ENCODE peak calls at places on chromosome 1, in nine cellular contexts. P is transverse colon, S is GM23338, B is prostate gland, Z is stomach, L is breast epithelium, U is SK-N-SH, K is sigmoid colon, W is K562. J is an unnamed sample.

GRCh38 chr1:159587461-159587951 is at the start of gene APCS:
- DNase-seq in B (no peak), K (no peak), Z (no peak), U (no peak), L (no peak), S (peak), W (no peak), P (no peak), J (no peak)

GRCh38 chr1:7658127-7658498 is 113.0 kb upstream of the VAMP3 start:
- DNase-seq in U (no peak), Z (no peak), L (no peak), K (no peak), S (no peak), P (no peak), W (no peak), B (no peak), J (no peak)

GRCh38 chr1:165688046-165688445 is 10.3 kb downstream of the ALDH9A1 start:
- DNase-seq in K (no peak), L (no peak), U (no peak), Z (no peak), B (no peak), W (no peak), P (no peak), S (no peak), J (no peak)

GRCh38 chr1:167800241-167800640 is 78.5 kb downstream of the MPZL1 start:
- DNase-seq in S (no peak), B (no peak), W (no peak), Z (no peak), L (no peak), K (no peak), P (no peak), U (peak), J (no peak)

GRCh38 chr1:203099760-203100159 is 13.9 kb upstream of the MYOG start:
- DNase-seq in S (no peak), L (no peak), W (no peak), B (no peak), U (no peak), Z (peak), P (no peak), K (no peak), J (no peak)

GRCh38 chr1:201354151-201354900 is 23.2 kb downstream of the TNNT2 start:
- DNase-seq in B (no peak), U (no peak), L (no peak), P (no peak), K (no peak), W (no peak), S (no peak), Z (no peak), J (no peak)

GRCh38 chr1:56438901-56439551 is 140.3 kb downstream of the PLPP3 start:
- DNase-seq in P (no peak), L (no peak), W (no peak), K (no peak), Z (no peak), S (no peak), B (no peak), U (no peak), J (no peak)

GRCh38 chr1:211332839-211333238 is 6.2 kb downstream of the TRAF5 start:
- DNase-seq in B (no peak), U (no peak), S (no peak), L (no peak), Z (no peak), P (no peak), W (no peak), K (no peak), J (no peak)

GRCh38 chr1:193406901-193407300 is 220.5 kb upstream of the B3GALT2 start:
- DNase-seq in P (no peak), K (no peak), L (no peak), U (peak), W (peak), Z (no peak), B (no peak), S (peak), J (no peak)

GRCh38 chr1:30188329-30188728 is 535.1 kb downstream of the MATN1 start:
- DNase-seq in S (no peak), W (no peak), B (no peak), Z (no peak), K (no peak), P (no peak), U (no peak), L (no peak), J (no peak)

GRCh38 chr1:117826551-117827078 is 102.8 kb downstream of the GDAP2 start:
- DNase-seq in K (peak), B (no peak), L (no peak), P (no peak), W (no peak), U (peak), Z (no peak), S (no peak), J (no peak)

GRCh38 chr1:207808322-207808705 is 56.5 kb downstream of the CD46 start:
- DNase-seq in U (no peak), S (no peak), K (no peak), B (peak), W (no peak), L (no peak), P (no peak), Z (no peak), J (no peak)
- TF ChIP-seq POLR2AphosphoS5 in U (no peak), S (no peak), K (peak), B (no peak), W (no peak), L (no peak), P (no peak), Z (no peak), J (no peak)

GRCh38 chr1:182041615-182042014 is 19.9 kb downstream of the ZNF648 start:
- DNase-seq in B (no peak), U (no peak), K (no peak), W (no peak), Z (no peak), P (no peak), L (no peak), S (no peak), J (no peak)
- TF ChIP-seq POLR2AphosphoS5 in B (no peak), U (no peak), K (no peak), W (no peak), Z (peak), P (no peak), L (no peak), S (no peak), J (no peak)

GRCh38 chr1:66705100-66705499 is 47.2 kb upstream of the DYNLT5 start:
- DNase-seq in Z (no peak), P (no peak), U (no peak), B (peak), L (no peak), K (no peak), S (no peak), W (no peak), J (no peak)
- TF ChIP-seq POLR2AphosphoS5 in Z (no peak), P (no peak), U (no peak), B (peak), L (no peak), K (no peak), S (no peak), W (no peak), J (no peak)

GRCh38 chr1:175597206-175597605 is 146.2 kb downstream of the TNR start:
- DNase-seq in P (no peak), L (no peak), Z (no peak), U (no peak), W (no peak), K (no peak), S (no peak), B (no peak), J (no peak)

GRCh38 chr1:175602186-175602585 is 141.2 kb downstream of the TNR start:
- DNase-seq in P (no peak), L (no peak), K (no peak), B (no peak), U (no peak), Z (no peak), S (no peak), W (no peak), J (no peak)

GRCh38 chr1:175599212-175599681 is 144.1 kb downstream of the TNR start:
- DNase-seq in W (no peak), Z (no peak), K (no peak), L (no peak), S (peak), B (no peak), U (no peak), P (peak), J (peak)

GRCh38 chr1:175600721-175601440 is 142.5 kb downstream of the TNR start:
- DNase-seq in S (no peak), W (no peak), B (no peak), P (no peak), K (no peak), L (no peak), U (no peak), Z (no peak), J (peak)

GRCh38 chr1:175597969-175598765 is 145.2 kb downstream of the TNR start:
- DNase-seq in Z (no peak), P (no peak), W (no peak), S (no peak), L (no peak), B (no peak), U (no peak), K (no peak), J (no peak)
- TF ChIP-seq POLR2AphosphoS5 in Z (no peak), P (no peak), W (no peak), S (no peak), L (no peak), B (no peak), U (no peak), K (no peak), J (no peak)

GRCh38 chr1:31580513-31580870 is 4.2 kb downstream of the TINAGL1 start:
- DNase-seq in U (no peak), S (no peak), B (peak), Z (no peak), P (no peak), K (peak), L (no peak), W (no peak), J (no peak)

GRCh38 chr1:31577515-31578191 is 1.3 kb downstream of the TINAGL1 start:
- DNase-seq in K (peak), B (no peak), L (no peak), W (peak), P (no peak), U (no peak), S (peak), Z (no peak), J (no peak)

GRCh38 chr1:31576743-31577455 is 584 bp downstream of the TINAGL1 start:
- DNase-seq in L (peak), W (peak), Z (peak), K (peak), B (no peak), P (no peak), S (no peak), U (no peak), J (no peak)

GRCh38 chr1:31580891-31581603 is 4.7 kb downstream of the TINAGL1 start:
- DNase-seq in P (no peak), W (peak), K (peak), Z (no peak), B (no peak), L (no peak), S (no peak), U (no peak), J (no peak)

GRCh38 chr1:31579374-31579773 is 3.1 kb downstream of the TINAGL1 start:
- DNase-seq in W (no peak), B (no peak), L (no peak), U (peak), P (no peak), S (no peak), K (peak), Z (no peak), J (no peak)
- TF ChIP-seq POLR2AphosphoS5 in W (no peak), B (no peak), L (no peak), U (no peak), P (no peak), S (no peak), K (no peak), Z (peak), J (no peak)

GRCh38 chr1:26387447-26387846 is 14.9 kb upstream of the ZNF683 start:
- DNase-seq in Z (no peak), L (no peak), P (peak), W (no peak), S (no peak), U (no peak), B (no peak), K (no peak), J (no peak)
- TF ChIP-seq POLR2AphosphoS5 in Z (no peak), L (no peak), P (no peak), W (no peak), S (no peak), U (no peak), B (no peak), K (no peak), J (no peak)

GRCh38 chr1:5810553-5811270 is 181.5 kb downstream of the NPHP4 start:
- DNase-seq in W (no peak), S (no peak), U (no peak), K (no peak), B (no peak), P (no peak), Z (no peak), L (no peak), J (no peak)
- TF ChIP-seq POLR2AphosphoS5 in W (no peak), S (no peak), U (no peak), K (no peak), B (no peak), P (no peak), Z (no peak), L (no peak), J (no peak)